ENCODE peak calls at places on chromosomes 2 and 18, in seven cellular contexts. One of them, this sample, is unnamed.

GRCh38 chr2:169714699-169715098 is 18.9 kb upstream of the KLHL23 start:
- DNase-seq in AG04450: no peak
- DNase-seq in fibroblast of lung: no peak
- DNase-seq in Panc1: no peak
- DNase-seq in body of pancreas: no peak
- DNase-seq in CD4-positive, alpha-beta T cell: no peak
- DNase-seq in hepatocyte: no peak
- DNase-seq in this sample: no peak

GRCh38 chr18:60692277-60692676 is 319.7 kb upstream of the MC4R start:
- DNase-seq in AG04450: no peak
- DNase-seq in fibroblast of lung: no peak
- DNase-seq in Panc1: no peak
- DNase-seq in body of pancreas: no peak
- DNase-seq in CD4-positive, alpha-beta T cell: no peak
- DNase-seq in hepatocyte: no peak
- DNase-seq in this sample: no peak

GRCh38 chr18:80009661-80010550 is 21.5 kb upstream of the TXNL4A start:
- DNase-seq in AG04450: peak
- DNase-seq in fibroblast of lung: peak
- DNase-seq in Panc1: peak
- DNase-seq in body of pancreas: peak
- DNase-seq in CD4-positive, alpha-beta T cell: no peak
- DNase-seq in hepatocyte: peak
- DNase-seq in this sample: peak

GRCh38 chr18:25050605-25051004 is 301.4 kb downstream of the ZNF521 start:
- DNase-seq in AG04450: no peak
- DNase-seq in fibroblast of lung: no peak
- DNase-seq in Panc1: no peak
- DNase-seq in body of pancreas: no peak
- DNase-seq in CD4-positive, alpha-beta T cell: no peak
- DNase-seq in hepatocyte: no peak
- DNase-seq in this sample: no peak

GRCh38 chr18:22332590-22332989 is 85.1 kb downstream of the CTAGE1 start:
- DNase-seq in AG04450: no peak
- DNase-seq in fibroblast of lung: no peak
- DNase-seq in Panc1: no peak
- DNase-seq in body of pancreas: no peak
- DNase-seq in CD4-positive, alpha-beta T cell: no peak
- DNase-seq in hepatocyte: no peak
- DNase-seq in this sample: no peak

GRCh38 chr2:115161531-115162453 is 719.4 kb downstream of the DPP10 start:
- DNase-seq in AG04450: no peak
- DNase-seq in fibroblast of lung: no peak
- DNase-seq in Panc1: no peak
- DNase-seq in body of pancreas: peak
- DNase-seq in CD4-positive, alpha-beta T cell: no peak
- DNase-seq in hepatocyte: peak
- DNase-seq in this sample: peak

GRCh38 chr2:224025874-224026273 is 13.2 kb downstream of the SERPINE2 start:
- DNase-seq in AG04450: no peak
- DNase-seq in fibroblast of lung: no peak
- DNase-seq in Panc1: no peak
- DNase-seq in body of pancreas: peak
- DNase-seq in CD4-positive, alpha-beta T cell: peak
- DNase-seq in hepatocyte: no peak
- DNase-seq in this sample: no peak

GRCh38 chr2:134107402-134107801 is 146.5 kb upstream of the MGAT5 start:
- DNase-seq in AG04450: no peak
- DNase-seq in fibroblast of lung: no peak
- DNase-seq in Panc1: no peak
- DNase-seq in body of pancreas: no peak
- DNase-seq in CD4-positive, alpha-beta T cell: no peak
- DNase-seq in hepatocyte: no peak
- DNase-seq in this sample: no peak

GRCh38 chr2:218465987-218466633 is 47.2 kb downstream of the VIL1 start:
- DNase-seq in AG04450: no peak
- DNase-seq in fibroblast of lung: peak
- DNase-seq in Panc1: peak
- DNase-seq in body of pancreas: no peak
- DNase-seq in CD4-positive, alpha-beta T cell: no peak
- DNase-seq in hepatocyte: peak
- DNase-seq in this sample: no peak

GRCh38 chr18:74567805-74568204 is 29.9 kb upstream of the ZNF407 start:
- DNase-seq in AG04450: no peak
- DNase-seq in fibroblast of lung: no peak
- DNase-seq in Panc1: no peak
- DNase-seq in body of pancreas: no peak
- DNase-seq in CD4-positive, alpha-beta T cell: no peak
- DNase-seq in hepatocyte: no peak
- DNase-seq in this sample: no peak

GRCh38 chr2:24228470-24228869 is 53.6 kb downstream of the FAM228A start:
- DNase-seq in AG04450: no peak
- DNase-seq in fibroblast of lung: peak
- DNase-seq in Panc1: no peak
- DNase-seq in body of pancreas: no peak
- DNase-seq in CD4-positive, alpha-beta T cell: no peak
- DNase-seq in hepatocyte: no peak
- DNase-seq in this sample: no peak

GRCh38 chr18:40079786-40080185 is 1875.2 kb upstream of the PIK3C3 start:
- DNase-seq in AG04450: no peak
- DNase-seq in fibroblast of lung: no peak
- DNase-seq in Panc1: no peak
- DNase-seq in body of pancreas: no peak
- DNase-seq in CD4-positive, alpha-beta T cell: no peak
- DNase-seq in hepatocyte: no peak
- DNase-seq in this sample: no peak

GRCh38 chr18:6404834-6405233 is 9.9 kb downstream of the L3MBTL4 start:
- DNase-seq in AG04450: no peak
- DNase-seq in fibroblast of lung: no peak
- DNase-seq in Panc1: no peak
- DNase-seq in body of pancreas: no peak
- DNase-seq in CD4-positive, alpha-beta T cell: no peak
- DNase-seq in hepatocyte: no peak
- DNase-seq in this sample: no peak

GRCh38 chr18:6397931-6398566 is 16.7 kb downstream of the L3MBTL4 start:
- DNase-seq in AG04450: no peak
- DNase-seq in fibroblast of lung: no peak
- DNase-seq in Panc1: no peak
- DNase-seq in body of pancreas: no peak
- DNase-seq in CD4-positive, alpha-beta T cell: no peak
- DNase-seq in hepatocyte: no peak
- DNase-seq in this sample: peak

GRCh38 chr18:6406075-6406909 is 8.4 kb downstream of the L3MBTL4 start:
- DNase-seq in AG04450: no peak
- DNase-seq in fibroblast of lung: peak
- DNase-seq in Panc1: no peak
- DNase-seq in body of pancreas: peak
- DNase-seq in CD4-positive, alpha-beta T cell: no peak
- DNase-seq in hepatocyte: peak
- DNase-seq in this sample: no peak

GRCh38 chr18:6405237-6406074 is 9.3 kb downstream of the L3MBTL4 start:
- DNase-seq in AG04450: no peak
- DNase-seq in fibroblast of lung: no peak
- DNase-seq in Panc1: no peak
- DNase-seq in body of pancreas: no peak
- DNase-seq in CD4-positive, alpha-beta T cell: no peak
- DNase-seq in hepatocyte: no peak
- DNase-seq in this sample: no peak

DNA sequence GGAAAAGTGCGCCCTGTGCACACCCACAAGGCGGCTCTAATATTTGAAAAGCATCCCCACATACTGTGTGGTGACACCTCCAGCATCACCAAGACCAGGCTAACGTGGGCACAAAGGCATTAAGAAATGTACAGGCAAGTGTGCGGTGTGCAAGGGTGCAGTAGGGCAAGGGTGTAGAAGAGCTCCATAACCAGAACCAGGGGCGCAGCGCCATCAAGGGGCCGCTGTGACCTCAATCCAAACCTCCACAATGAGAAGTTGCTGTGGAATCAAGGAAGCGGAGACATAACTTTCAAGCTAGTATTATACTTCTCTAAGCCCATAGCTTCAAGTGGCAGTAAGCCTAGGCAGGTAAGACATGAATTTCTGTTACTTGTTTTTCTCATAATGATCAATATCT is 13.0 kb downstream of the L3MBTL4 start:
- DNase-seq in AG04450: no peak
- DNase-seq in fibroblast of lung: no peak
- DNase-seq in Panc1: no peak
- DNase-seq in body of pancreas: no peak
- DNase-seq in CD4-positive, alpha-beta T cell: no peak
- DNase-seq in hepatocyte: no peak
- DNase-seq in this sample: no peak
- TF ChIP-seq CTCF in AG04450: peak
- TF ChIP-seq CTCF in fibroblast of lung: no peak
- TF ChIP-seq CTCF in Panc1: peak
- TF ChIP-seq CTCF in body of pancreas: no peak
- TF ChIP-seq CTCF in CD4-positive, alpha-beta T cell: no peak
- TF ChIP-seq CTCF in hepatocyte: peak
- TF ChIP-seq CTCF in this sample: no peak

GRCh38 chr2:44918095-44918775 is 23.3 kb upstream of the SIX3 start:
- DNase-seq in AG04450: no peak
- DNase-seq in fibroblast of lung: no peak
- DNase-seq in Panc1: no peak
- DNase-seq in body of pancreas: no peak
- DNase-seq in CD4-positive, alpha-beta T cell: no peak
- DNase-seq in hepatocyte: no peak
- DNase-seq in this sample: no peak

GRCh38 chr2:44925561-44926087 is 15.9 kb upstream of the SIX3 start:
- DNase-seq in AG04450: no peak
- DNase-seq in fibroblast of lung: no peak
- DNase-seq in Panc1: no peak
- DNase-seq in body of pancreas: no peak
- DNase-seq in CD4-positive, alpha-beta T cell: no peak
- DNase-seq in hepatocyte: no peak
- DNase-seq in this sample: no peak

GRCh38 chr2:44916291-44916690 is 25.2 kb upstream of the SIX3 start:
- DNase-seq in AG04450: no peak
- DNase-seq in fibroblast of lung: no peak
- DNase-seq in Panc1: no peak
- DNase-seq in body of pancreas: no peak
- DNase-seq in CD4-positive, alpha-beta T cell: no peak
- DNase-seq in hepatocyte: no peak
- DNase-seq in this sample: no peak

GRCh38 chr2:44922776-44923175 is 18.7 kb upstream of the SIX3 start:
- DNase-seq in AG04450: no peak
- DNase-seq in fibroblast of lung: no peak
- DNase-seq in Panc1: no peak
- DNase-seq in body of pancreas: no peak
- DNase-seq in CD4-positive, alpha-beta T cell: no peak
- DNase-seq in hepatocyte: no peak
- DNase-seq in this sample: no peak

DNA sequence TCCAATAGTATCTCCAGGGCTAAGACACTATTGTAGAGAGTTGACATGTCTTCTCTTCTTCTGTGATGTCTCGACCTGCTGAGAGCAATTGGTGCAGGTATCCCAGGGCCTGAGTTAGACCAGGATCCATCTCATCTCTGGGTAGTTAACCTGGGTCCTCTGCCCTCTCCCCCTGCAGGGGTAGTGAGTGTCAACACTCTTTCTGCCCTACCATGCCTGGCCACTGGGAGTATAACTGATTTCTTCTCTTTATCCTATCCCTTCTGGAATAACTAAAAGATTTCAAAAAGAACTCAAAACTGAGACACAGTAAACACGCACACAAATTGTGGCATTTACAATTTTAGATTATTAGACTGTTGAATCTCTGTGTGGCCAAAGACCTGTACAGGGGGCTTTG is 20.8 kb upstream of the SIX3 start:
- DNase-seq in AG04450: no peak
- DNase-seq in fibroblast of lung: no peak
- DNase-seq in Panc1: no peak
- DNase-seq in body of pancreas: no peak
- DNase-seq in CD4-positive, alpha-beta T cell: no peak
- DNase-seq in hepatocyte: no peak
- DNase-seq in this sample: no peak
- TF ChIP-seq CTCF in AG04450: no peak
- TF ChIP-seq CTCF in fibroblast of lung: no peak
- TF ChIP-seq CTCF in Panc1: no peak
- TF ChIP-seq CTCF in body of pancreas: no peak
- TF ChIP-seq CTCF in CD4-positive, alpha-beta T cell: no peak
- TF ChIP-seq CTCF in hepatocyte: no peak
- TF ChIP-seq CTCF in this sample: no peak

GRCh38 chr2:46297546-46298271 is 502 bp downstream of the EPAS1 start:
- DNase-seq in AG04450: no peak
- DNase-seq in fibroblast of lung: no peak
- DNase-seq in Panc1: no peak
- DNase-seq in body of pancreas: peak
- DNase-seq in CD4-positive, alpha-beta T cell: peak
- DNase-seq in hepatocyte: peak
- DNase-seq in this sample: no peak
- TF ChIP-seq CTCF in AG04450: no peak
- TF ChIP-seq CTCF in fibroblast of lung: no peak
- TF ChIP-seq CTCF in Panc1: peak
- TF ChIP-seq CTCF in body of pancreas: no peak
- TF ChIP-seq CTCF in CD4-positive, alpha-beta T cell: no peak
- TF ChIP-seq CTCF in hepatocyte: peak
- TF ChIP-seq CTCF in this sample: no peak

DNA sequence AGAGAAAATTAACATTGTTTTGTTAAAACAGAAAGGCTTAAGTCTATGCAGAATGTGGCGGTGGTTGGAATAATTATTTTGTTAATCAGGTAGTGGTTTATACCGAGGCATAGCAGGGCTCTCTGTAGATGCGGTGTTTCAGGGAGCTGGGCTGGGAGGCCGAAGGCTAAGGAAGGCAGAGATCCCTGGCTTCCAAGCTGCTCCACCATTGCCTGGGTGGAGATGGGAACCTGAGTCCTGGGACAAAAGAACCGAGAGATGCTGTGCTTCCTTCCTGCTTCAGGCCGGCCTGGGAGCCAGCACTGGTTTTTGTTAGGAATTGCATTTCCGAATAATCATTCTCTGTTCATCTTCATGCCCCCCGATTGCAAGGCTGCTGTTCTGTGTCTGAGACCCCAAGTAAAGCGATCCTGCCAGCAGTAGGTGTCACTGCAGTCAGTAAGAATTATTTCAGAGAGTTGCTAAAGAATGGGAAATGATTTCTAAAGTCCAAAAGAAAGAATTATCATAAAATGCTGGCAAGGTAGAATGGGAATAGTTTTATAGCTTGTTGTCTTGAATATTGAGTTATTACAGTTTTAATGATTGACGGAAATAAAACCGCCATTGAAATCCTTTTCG is 824.9 kb downstream of the GALR1 start:
- DNase-seq in AG04450: no peak
- DNase-seq in fibroblast of lung: no peak
- DNase-seq in Panc1: no peak
- DNase-seq in body of pancreas: no peak
- DNase-seq in CD4-positive, alpha-beta T cell: no peak
- DNase-seq in hepatocyte: no peak
- DNase-seq in this sample: no peak
- TF ChIP-seq CTCF in AG04450: no peak
- TF ChIP-seq CTCF in fibroblast of lung: no peak
- TF ChIP-seq CTCF in Panc1: peak
- TF ChIP-seq CTCF in body of pancreas: no peak
- TF ChIP-seq CTCF in CD4-positive, alpha-beta T cell: no peak
- TF ChIP-seq CTCF in hepatocyte: peak
- TF ChIP-seq CTCF in this sample: no peak

DNA sequence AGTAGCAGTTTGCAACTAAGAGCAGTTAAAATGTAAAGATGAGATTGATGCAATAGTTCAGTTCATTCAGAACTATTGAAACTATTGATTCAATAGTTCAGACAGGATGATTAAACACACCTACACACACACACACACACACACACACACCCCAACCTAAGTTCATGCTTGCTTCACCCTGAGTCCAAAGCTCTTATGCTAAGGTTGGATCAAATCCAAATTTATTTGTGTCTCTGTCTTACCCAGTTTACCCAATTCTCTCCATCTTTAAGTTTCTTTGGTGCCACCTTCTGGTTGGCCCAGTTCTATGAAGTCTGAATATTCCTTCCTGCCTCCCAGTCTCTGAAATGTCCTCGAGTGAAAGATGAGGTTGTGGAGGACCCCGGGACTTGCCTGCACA is 5.1 kb downstream of the SERPINB8 start:
- DNase-seq in AG04450: no peak
- DNase-seq in fibroblast of lung: peak
- DNase-seq in Panc1: no peak
- DNase-seq in body of pancreas: no peak
- DNase-seq in CD4-positive, alpha-beta T cell: no peak
- DNase-seq in hepatocyte: no peak
- DNase-seq in this sample: no peak
- TF ChIP-seq CTCF in AG04450: peak
- TF ChIP-seq CTCF in fibroblast of lung: peak
- TF ChIP-seq CTCF in Panc1: peak
- TF ChIP-seq CTCF in body of pancreas: no peak
- TF ChIP-seq CTCF in CD4-positive, alpha-beta T cell: no peak
- TF ChIP-seq CTCF in hepatocyte: no peak
- TF ChIP-seq CTCF in this sample: no peak